ENCODE peak calls at places on chromosomes 11 and 22, in four cellular contexts. I, Q, X and B are unnamed samples.

GRCh38 chr11:28900427-28900826 is 792.2 kb downstream of the METTL15 start:
- DNase-seq in Q (no peak), I (no peak), X (no peak), B (no peak)

GRCh38 chr11:66020618-66021357 is 5.5 kb downstream of the CATSPER1 start:
- DNase-seq in I (peak), Q (no peak), X (no peak), B (no peak)

GRCh38 chr11:96095884-96096301 is 172.0 kb upstream of the MTMR2 start:
- DNase-seq in Q (no peak), X (no peak), I (no peak), B (no peak)

GRCh38 chr11:120710354-120711187 is 199.0 kb downstream of the GRIK4 start:
- DNase-seq in I (peak), X (peak), Q (peak), B (no peak)

GRCh38 chr22:40519284-40519947 is 117.1 kb downstream of the MRTFA start:
- DNase-seq in X (no peak), I (no peak), Q (no peak), B (no peak)

GRCh38 chr22:47619631-47620030 is 857.2 kb downstream of the TBC1D22A start:
- DNase-seq in Q (no peak), I (no peak), X (no peak), B (no peak)

GRCh38 chr11:69297225-69297925 is 3.4 kb downstream of the MYEOV start:
- DNase-seq in I (peak), X (peak), Q (peak), B (peak)

GRCh38 chr22:29205598-29206371 is at the start of gene EMID1:
- DNase-seq in X (no peak), I (no peak), Q (no peak), B (no peak)

GRCh38 chr11:132999519-132999918 is 532.8 kb downstream of the OPCML start:
- DNase-seq in X (no peak), I (no peak), Q (no peak), B (no peak)

GRCh38 chr11:111573821-111574249 is 28.4 kb upstream of the SIK2 start:
- DNase-seq in X (no peak), I (peak), Q (peak), B (no peak)

GRCh38 chr11:65558002-65558784 is at the start of gene LTBP3:
- DNase-seq in I (peak), Q (peak), X (peak), B (peak)

GRCh38 chr11:72524711-72525110 is 90.4 kb upstream of the CLPB start:
- DNase-seq in I (peak), X (no peak), Q (no peak), B (no peak)

GRCh38 chr11:112292785-112293407 is 32.2 kb upstream of the PLET1 start:
- DNase-seq in I (peak), X (peak), Q (peak), B (peak)

GRCh38 chr22:22593964-22594656 is 35.0 kb upstream of the PRAME start:
- DNase-seq in I (peak), Q (no peak), X (peak), B (no peak)

GRCh38 chr22:49295851-49296560 is 531.7 kb downstream of the BRD1 start:
- DNase-seq in X (no peak), Q (no peak), I (no peak), B (no peak)

GRCh38 chr11:47641585-47642098 is 717 bp downstream of the MTCH2 start:
- DNase-seq in Q (no peak), X (peak), I (no peak), B (no peak)

GRCh38 chr11:71180694-71181466 is 71.5 kb downstream of the SHANK2 start:
- DNase-seq in X (no peak), Q (no peak), I (no peak), B (no peak)

GRCh38 chr11:88886796-88887195 is 179.0 kb downstream of the GRM5 start:
- DNase-seq in X (no peak), I (peak), Q (no peak), B (no peak)

GRCh38 chr11:119774180-119774763 is 45.3 kb upstream of the NECTIN1 start:
- DNase-seq in Q (no peak), X (no peak), I (no peak), B (no peak)

GRCh38 chr11:62546937-62547625 is 475 bp upstream of the AHNAK start:
- DNase-seq in X (peak), I (no peak), Q (no peak), B (no peak)

GRCh38 chr22:31160328-31160978 is 471 bp downstream of the RNF185 start:
- DNase-seq in Q (no peak), X (peak), I (no peak), B (no peak)

GRCh38 chr11:126332221-126332711 is 23.2 kb upstream of the ST3GAL4 start:
- DNase-seq in Q (peak), X (peak), I (peak), B (no peak)

GRCh38 chr11:60862171-60862570 is 5.2 kb upstream of the ZP1 start:
- DNase-seq in Q (no peak), X (no peak), I (no peak), B (no peak)

GRCh38 chr11:83063073-83063754 is 8.5 kb downstream of the RAB30 start:
- DNase-seq in I (no peak), X (no peak), Q (no peak), B (no peak)

GRCh38 chr11:75689861-75690641 is 21.2 kb upstream of the MAP6 start:
- DNase-seq in I (no peak), X (no peak), Q (no peak), B (no peak)

GRCh38 chr11:99739464-99740089 is 718.8 kb downstream of the CNTN5 start:
- DNase-seq in Q (no peak), I (peak), X (peak), B (no peak)

GRCh38 chr22:40240671-40241070 is 62.9 kb downstream of the TNRC6B start:
- DNase-seq in Q (no peak), I (no peak), X (no peak), B (no peak)

GRCh38 chr22:29855611-29856181 is 17.6 kb upstream of the ASCC2 start:
- DNase-seq in X (no peak), I (no peak), Q (peak), B (no peak)

GRCh38 chr11:13885083-13885482 is 77.4 kb upstream of the SPON1 start:
- DNase-seq in I (no peak), X (no peak), Q (no peak), B (no peak)

GRCh38 chr22:30228509-30229359 is 17.8 kb downstream of the LIF start:
- DNase-seq in I (no peak), Q (no peak), X (no peak), B (no peak)

GRCh38 chr11:131584694-131585592 is 214.5 kb downstream of the NTM start:
- DNase-seq in Q (no peak), X (no peak), I (no peak), B (no peak)

GRCh38 chr11:16242806-16243205 is 113.5 kb downstream of the SOX6 start:
- DNase-seq in I (no peak), Q (no peak), X (no peak), B (no peak)

GRCh38 chr11:79413258-79413657 is 27.6 kb downstream of the TENM4 start:
- DNase-seq in X (peak), Q (peak), I (peak), B (peak)

GRCh38 chr11:2796508-2797180 is 88.9 kb downstream of the CDKN1C start:
- DNase-seq in X (no peak), Q (peak), I (no peak), B (no peak)

GRCh38 chr11:107598225-107599139 is 7.5 kb downstream of the ELMOD1 start:
- DNase-seq in Q (no peak), I (no peak), X (no peak), B (no peak)
- TF ChIP-seq CTCF in Q (no peak), I (peak), X (no peak), B (no peak)

DNA sequence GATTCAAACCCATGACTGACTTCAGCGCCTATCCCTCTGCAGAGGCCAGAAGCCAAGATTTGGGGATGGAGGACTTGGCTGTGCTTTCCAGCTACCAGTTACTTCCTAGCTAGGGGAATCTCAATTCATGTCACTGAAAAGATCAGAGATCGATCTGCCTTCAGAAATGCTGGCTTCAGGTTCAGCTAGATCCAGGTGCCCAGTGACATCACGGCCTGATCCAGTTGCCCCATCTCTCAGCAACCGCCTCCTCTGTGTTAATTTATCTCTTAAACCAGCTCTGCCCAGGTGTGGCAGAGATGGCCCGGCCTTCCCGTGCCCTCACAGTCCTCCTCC is 24.2 kb downstream of the CYTH4 start:
- DNase-seq in X (no peak), Q (no peak), I (no peak), B (no peak)
- H3K27ac ChIP-seq in X (peak), Q (peak), I (peak), B (peak)

GRCh38 chr22:50699754-50700386 is 27.2 kb downstream of the SHANK3 start:
- DNase-seq in I (no peak), Q (no peak), X (no peak), B (no peak)
- TF ChIP-seq CTCF in I (peak), Q (no peak), X (no peak), B (no peak)

GRCh38 chr11:45855308-45855707 is 8.0 kb downstream of the CRY2 start:
- DNase-seq in I (no peak), Q (no peak), X (no peak), B (no peak)
- H3K27ac ChIP-seq in I (no peak), Q (peak), X (peak), B (peak)